ENCODE peak calls at places on chromosomes 6 and 20, in five cellular contexts. H is right cardiac atrium, Q is psoas muscle, B is mesendoderm, N is fibroblast of lung. X is an unnamed sample. For H3K27me3, the result is how much of the 10 kb centered on the place peaks cover.

GRCh38 chr6:15501806-15502450 is 160.9 kb downstream of the DTNBP1 start:
- DNase-seq in H (peak), Q (no peak), B (no peak), N (peak), X (no peak)

GRCh38 chr20:25408170-25408547 is 686 bp downstream of the GINS1 start:
- DNase-seq in H (no peak), Q (no peak), B (no peak), N (no peak), X (no peak)

GRCh38 chr20:59807909-59808728 is 125.3 kb downstream of the SYCP2 start:
- DNase-seq in H (no peak), Q (no peak), B (no peak), N (no peak), X (no peak)

GRCh38 chr20:13995086-13995665 is at the start of gene MACROD2:
- DNase-seq in H (peak), Q (peak), B (peak), N (peak), X (no peak)

GRCh38 chr20:54929191-54929590 is 453.8 kb downstream of the DOK5 start:
- DNase-seq in H (no peak), Q (no peak), B (no peak), N (no peak), X (no peak)

GRCh38 chr6:21522007-21522758 is 71.4 kb upstream of the SOX4 start:
- DNase-seq in H (no peak), Q (no peak), B (no peak), N (no peak), X (no peak)

GRCh38 chr6:111237757-111238260 is 150.5 kb downstream of the SLC16A10 start:
- DNase-seq in H (no peak), Q (no peak), B (no peak), N (no peak), X (no peak)

GRCh38 chr6:142242269-142242668 is 59.5 kb upstream of the ADGRG6 start:
- DNase-seq in H (no peak), Q (no peak), B (peak), N (peak), X (no peak)

GRCh38 chr6:79515436-79515835 is 21.8 kb downstream of the LCA5 start:
- DNase-seq in H (no peak), Q (no peak), B (no peak), N (no peak), X (no peak)

GRCh38 chr6:8315154-8315553 is 120.2 kb downstream of the SLC35B3 start:
- DNase-seq in H (no peak), Q (no peak), B (peak), N (no peak), X (no peak)

GRCh38 chr20:58075980-58076749 is 152.3 kb downstream of the ANKRD60 start:
- DNase-seq in H (no peak), Q (no peak), B (no peak), N (peak), X (no peak)

GRCh38 chr6:157531986-157532365 is 151.0 kb downstream of the ZDHHC14 start:
- DNase-seq in H (no peak), Q (no peak), B (no peak), N (no peak), X (no peak)

GRCh38 chr6:7559651-7560385 is 18.3 kb downstream of the DSP start:
- DNase-seq in H (no peak), Q (no peak), B (no peak), N (no peak), X (no peak)

GRCh38 chr6:162151050-162151658 is 576.4 kb downstream of the PRKN start:
- DNase-seq in H (no peak), Q (peak), B (no peak), N (peak), X (no peak)

GRCh38 chr6:13508711-13509705 is 21.6 kb upstream of the GFOD1 start:
- DNase-seq in H (no peak), Q (no peak), B (no peak), N (peak), X (no peak)

GRCh38 chr6:27176096-27176495 is 71.4 kb upstream of the PRSS16 start:
- DNase-seq in H (no peak), Q (no peak), B (no peak), N (peak), X (no peak)

GRCh38 chr6:122381494-122382083 is 17.9 kb upstream of the HSF2 start:
- DNase-seq in H (peak), Q (peak), B (peak), N (peak), X (peak)

GRCh38 chr6:1611322-1611571 is 1.5 kb downstream of the FOXC1 start:
- DNase-seq in H (no peak), Q (no peak), B (no peak), N (no peak), X (no peak)

GRCh38 chr6:7144810-7145209 is 37.0 kb downstream of the RREB1 start:
- DNase-seq in H (no peak), Q (no peak), B (no peak), N (no peak), X (no peak)

GRCh38 chr6:38708483-38708882 is 5.5 kb upstream of the GLO1 start:
- DNase-seq in H (no peak), Q (no peak), B (no peak), N (no peak), X (no peak)

GRCh38 chr6:71977860-71978259 is 91.5 kb downstream of the RIMS1 start:
- DNase-seq in H (no peak), Q (no peak), B (no peak), N (no peak), X (no peak)

GRCh38 chr20:15196580-15197255 is 859.3 kb upstream of the FLRT3 start:
- DNase-seq in H (no peak), Q (no peak), B (no peak), N (no peak), X (no peak)

GRCh38 chr6:108621117-108621516 is 60.4 kb downstream of the FOXO3 start:
- DNase-seq in H (peak), Q (peak), B (peak), N (peak), X (no peak)

GRCh38 chr6:128209771-128210170 is 308.9 kb upstream of the THEMIS start:
- DNase-seq in H (no peak), Q (no peak), B (peak), N (peak), X (no peak)

GRCh38 chr6:159117541-159117940 is 51.7 kb upstream of the FNDC1 start:
- DNase-seq in H (no peak), Q (no peak), B (no peak), N (no peak), X (no peak)

GRCh38 chr20:13277663-13278295 is 56.7 kb downstream of the ISM1 start:
- DNase-seq in H (no peak), Q (no peak), B (no peak), N (no peak), X (no peak)

GRCh38 chr6:37242429-37243052 is 15.0 kb upstream of the TBC1D22B start:
- DNase-seq in H (peak), Q (no peak), B (peak), N (peak), X (no peak)

GRCh38 chr20:62557425-62557824 is 81.6 kb upstream of the GATA5 start:
- DNase-seq in H (no peak), Q (no peak), B (no peak), N (no peak), X (no peak)

GRCh38 chr6:8939615-8940014 is 504.3 kb upstream of the SLC35B3 start:
- DNase-seq in H (no peak), Q (no peak), B (peak), N (no peak), X (no peak)

GRCh38 chr20:41701596-41702350 is 83.6 kb upstream of the CHD6 start:
- DNase-seq in H (no peak), Q (no peak), B (peak), N (no peak), X (no peak)

GRCh38 chr6:52390361-52390727 is 28.4 kb downstream of the PAQR8 start:
- DNase-seq in H (no peak), Q (no peak), B (no peak), N (peak), X (peak)

GRCh38 chr20:32898721-32899120 is 40.0 kb downstream of the EFCAB8 start:
- DNase-seq in H (no peak), Q (no peak), B (peak), N (peak), X (no peak)

GRCh38 chr6:169624785-169625184 is 77.0 kb downstream of the WDR27 start:
- DNase-seq in H (no peak), Q (no peak), B (no peak), N (no peak), X (no peak)

DNA sequence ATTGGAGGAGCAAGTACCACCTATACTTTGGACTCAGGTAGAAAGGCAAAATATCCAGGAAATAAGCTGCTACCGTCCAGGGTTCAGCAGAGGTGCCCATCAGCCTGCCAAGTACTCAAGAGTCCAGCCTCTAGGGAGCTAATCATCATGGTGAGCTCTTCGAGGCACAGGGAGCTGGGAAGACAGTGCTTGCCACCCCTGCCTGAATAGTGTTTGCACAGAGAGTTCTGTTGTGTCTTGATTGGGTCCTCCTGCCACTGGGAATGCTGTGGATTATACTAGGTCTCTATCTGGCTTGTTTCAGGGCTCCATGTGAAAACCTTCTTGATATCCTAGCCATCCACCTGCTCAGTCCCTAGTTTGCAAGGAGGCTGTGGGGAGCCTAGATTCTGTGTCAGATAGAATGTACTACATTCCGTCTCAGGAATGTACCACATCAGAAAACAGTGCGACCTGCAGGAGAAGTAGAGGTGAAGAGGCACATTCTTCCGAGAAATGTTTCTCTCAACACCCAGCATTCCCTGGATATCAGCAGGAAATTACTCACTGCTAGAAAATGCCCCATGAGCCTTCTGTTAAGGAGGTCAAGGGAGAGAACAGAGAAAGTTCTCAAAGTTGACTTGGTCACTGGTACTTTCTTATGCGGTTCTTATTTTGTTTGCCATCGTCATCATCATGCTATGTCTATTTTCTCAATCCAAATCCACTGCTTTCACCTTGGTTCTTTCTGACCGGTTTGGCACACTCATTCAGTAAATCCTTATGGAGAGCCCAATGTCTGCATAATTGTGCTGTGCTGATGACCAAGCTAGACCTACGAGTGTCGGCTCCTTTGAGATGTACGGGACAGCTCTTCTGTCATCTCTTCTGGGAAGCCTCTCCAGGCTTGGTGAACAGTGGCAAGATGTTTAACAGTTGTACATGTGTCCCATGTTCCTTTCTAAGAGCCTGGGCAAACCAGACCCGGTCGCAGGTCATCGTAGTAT is 30.7 kb downstream of the PTPN1 start:
- DNase-seq in H (no peak), Q (no peak), B (peak), N (peak), X (no peak)
- H3K27ac ChIP-seq in H (peak), Q (peak), B (no peak), N (peak), X (no peak)

GRCh38 chr6:133259561-133259960 is 18.4 kb downstream of the EYA4 start:
- DNase-seq in H (no peak), Q (no peak), B (no peak), N (no peak), X (no peak)
- H3K27me3 ChIP-seq in H (under half), Q (under half), B (under half), N (under half), X (under half)

GRCh38 chr6:17580518-17581048 is 19.5 kb upstream of the FAM8A1 start:
- DNase-seq in H (peak), Q (peak), B (no peak), N (peak), X (no peak)
- H3K4me3 ChIP-seq in H (peak), Q (peak), B (no peak), N (peak), X (no peak)

DNA sequence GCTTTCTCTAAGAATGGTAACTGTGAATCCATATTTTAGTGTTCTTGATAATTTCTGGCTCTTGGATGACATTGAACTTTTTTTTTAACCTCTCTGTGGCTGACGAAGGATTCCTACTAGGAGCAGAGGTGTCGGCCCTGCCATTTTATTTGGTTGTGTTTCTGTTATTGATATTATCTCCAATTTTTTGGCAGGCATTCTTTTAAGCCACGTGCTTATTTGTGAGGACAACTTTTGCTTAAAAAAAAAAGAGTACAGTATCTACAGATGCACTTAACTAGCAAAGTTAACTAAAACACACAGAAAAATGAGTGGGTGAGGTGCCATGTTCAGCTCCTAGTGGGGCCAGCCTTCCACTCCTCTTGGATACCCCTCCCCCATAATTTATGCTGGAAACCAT is 1.1 kb downstream of the FANCE start:
- DNase-seq in H (no peak), Q (no peak), B (no peak), N (no peak), X (no peak)
- H3K27ac ChIP-seq in H (no peak), Q (peak), B (no peak), N (no peak), X (no peak)

GRCh38 chr6:31011153-31011552 is 879 bp downstream of the MUC22 start:
- DNase-seq in H (no peak), Q (no peak), B (no peak), N (no peak), X (no peak)

GRCh38 chr6:31020057-31020456 is 9.8 kb downstream of the MUC22 start:
- DNase-seq in H (no peak), Q (no peak), B (peak), N (no peak), X (no peak)

GRCh38 chr6:31016659-31017299 is 6.5 kb downstream of the MUC22 start:
- DNase-seq in H (no peak), Q (no peak), B (no peak), N (no peak), X (no peak)
- H3K27me3 ChIP-seq in H (under half), Q (under half), B (under half), N (under half), X (under half)

GRCh38 chr6:73078333-73078732 is 147.0 kb downstream of the KHDC1L start:
- DNase-seq in H (no peak), Q (no peak), B (no peak), N (no peak), X (no peak)

GRCh38 chr6:73079611-73079955 is 145.7 kb downstream of the KHDC1L start:
- DNase-seq in H (no peak), Q (no peak), B (no peak), N (peak), X (no peak)

GRCh38 chr6:73081955-73082354 is 143.3 kb downstream of the KHDC1L start:
- DNase-seq in H (no peak), Q (no peak), B (no peak), N (no peak), X (no peak)

GRCh38 chr6:73078908-73079610 is 146.2 kb downstream of the KHDC1L start:
- DNase-seq in H (no peak), Q (no peak), B (no peak), N (no peak), X (no peak)

GRCh38 chr6:73079978-73080377 is 145.3 kb downstream of the KHDC1L start:
- DNase-seq in H (no peak), Q (no peak), B (no peak), N (peak), X (no peak)
- H3K4me3 ChIP-seq in H (no peak), Q (no peak), B (no peak), N (no peak), X (no peak)

GRCh38 chr20:34970193-34971037 is 14.7 kb downstream of the MYH7B start:
- DNase-seq in H (no peak), Q (no peak), B (no peak), N (no peak), X (no peak)
- H3K27ac ChIP-seq in H (no peak), Q (no peak), B (no peak), N (no peak), X (no peak)

GRCh38 chr6:3620389-3620788 is 131.1 kb downstream of the PXDC1 start:
- DNase-seq in H (no peak), Q (no peak), B (no peak), N (no peak), X (no peak)
- H3K27me3 ChIP-seq in H (under half), Q (under half), B (under half), N (under half), X (under half)

GRCh38 chr20:46458891-46459750 is 52.7 kb upstream of the ELMO2 start:
- DNase-seq in H (peak), Q (peak), B (peak), N (no peak), X (no peak)
- H3K4me3 ChIP-seq in H (peak), Q (peak), B (peak), N (peak), X (no peak)